ENCODE peak calls at places on chromosomes 11 and 22, in seven cellular contexts. W is GM10248, V is astrocyte of the spinal cord, E is GM23338, M is A673, U is H1, H is cardiac muscle cell. Q is an unnamed sample.

GRCh38 chr11:95193541-95193940 is 37.5 kb downstream of the SESN3 start:
- DNase-seq in W (no peak), V (no peak), E (no peak), M (no peak), U (no peak), H (no peak), Q (no peak)

GRCh38 chr11:124535552-124536232 is 7.8 kb downstream of the OR8B12 start:
- DNase-seq in W (no peak), V (no peak), E (no peak), M (peak), U (no peak), H (peak), Q (peak)

GRCh38 chr11:9691865-9692264 is 28.0 kb downstream of the SWAP70 start:
- DNase-seq in W (no peak), V (peak), E (no peak), M (no peak), U (no peak), H (no peak), Q (peak)

GRCh38 chr11:27848423-27848822 is 148.2 kb upstream of the BDNF start:
- DNase-seq in W (no peak), V (no peak), E (no peak), M (no peak), U (no peak), H (no peak), Q (no peak)

GRCh38 chr11:57546869-57547518 is 9.6 kb downstream of the SMTNL1 start:
- DNase-seq in W (peak), V (peak), E (peak), M (peak), U (no peak), H (peak), Q (peak)

GRCh38 chr11:1875093-1875785 is 16.5 kb downstream of the PRR33 start:
- DNase-seq in W (no peak), V (no peak), E (no peak), M (no peak), U (no peak), H (no peak), Q (no peak)

GRCh38 chr11:125871391-125872137 is 15.9 kb upstream of the HYLS1 start:
- DNase-seq in W (no peak), V (peak), E (peak), M (peak), U (peak), H (peak), Q (peak)

GRCh38 chr11:59197990-59198389 is 14.7 kb downstream of the MPEG1 start:
- DNase-seq in W (no peak), V (peak), E (no peak), M (peak), U (no peak), H (peak), Q (peak)

GRCh38 chr11:75474878-75475766 is 42.1 kb upstream of the KLHL35 start:
- DNase-seq in W (peak), V (peak), E (peak), M (peak), U (peak), H (peak), Q (peak)

GRCh38 chr11:133966924-133967598 is 10.3 kb upstream of the IGSF9B start:
- DNase-seq in W (peak), V (no peak), E (peak), M (peak), U (peak), H (peak), Q (no peak)

GRCh38 chr22:35835998-35836691 is 118.5 kb downstream of the APOL5 start:
- DNase-seq in W (no peak), V (peak), E (peak), M (peak), U (no peak), H (peak), Q (peak)

GRCh38 chr11:12187399-12187798 is 77.0 kb downstream of the MICAL2 start:
- DNase-seq in W (no peak), V (peak), E (no peak), M (no peak), U (no peak), H (peak), Q (peak)

GRCh38 chr11:110121204-110121603 is 28.0 kb downstream of the ZC3H12C start:
- DNase-seq in W (no peak), V (peak), E (no peak), M (peak), U (no peak), H (peak), Q (peak)

GRCh38 chr11:132876301-132877071 is 655.8 kb downstream of the OPCML start:
- DNase-seq in W (no peak), V (no peak), E (no peak), M (no peak), U (no peak), H (no peak), Q (no peak)
- TF ChIP-seq CTCF in W (no peak), V (no peak), E (no peak), M (no peak), U (no peak), H (no peak), Q (no peak)

DNA sequence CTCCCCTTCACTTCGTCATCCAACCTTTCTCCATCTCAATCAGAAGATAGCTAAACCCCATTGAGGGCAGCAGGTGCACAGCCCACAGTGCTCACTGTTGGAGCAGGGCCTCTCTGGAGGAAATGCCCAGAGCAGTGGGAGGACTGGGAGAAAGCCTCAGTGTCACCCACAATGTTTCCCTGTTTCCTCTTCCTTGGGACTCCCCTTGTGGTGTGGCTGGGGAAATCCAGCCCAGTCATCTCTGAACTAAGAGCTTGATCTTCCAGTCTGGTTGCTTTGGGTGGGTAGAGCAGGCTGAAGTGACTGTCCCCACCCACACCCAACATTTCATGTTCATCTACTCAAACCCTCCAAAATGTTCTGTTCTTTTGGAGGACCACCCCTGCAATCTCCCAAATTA is 29.8 kb upstream of the EED start:
- DNase-seq in W (peak), V (no peak), E (no peak), M (no peak), U (no peak), H (no peak), Q (peak)
- TF ChIP-seq CTCF in W (no peak), V (peak), E (no peak), M (no peak), U (peak), H (no peak), Q (peak)

DNA sequence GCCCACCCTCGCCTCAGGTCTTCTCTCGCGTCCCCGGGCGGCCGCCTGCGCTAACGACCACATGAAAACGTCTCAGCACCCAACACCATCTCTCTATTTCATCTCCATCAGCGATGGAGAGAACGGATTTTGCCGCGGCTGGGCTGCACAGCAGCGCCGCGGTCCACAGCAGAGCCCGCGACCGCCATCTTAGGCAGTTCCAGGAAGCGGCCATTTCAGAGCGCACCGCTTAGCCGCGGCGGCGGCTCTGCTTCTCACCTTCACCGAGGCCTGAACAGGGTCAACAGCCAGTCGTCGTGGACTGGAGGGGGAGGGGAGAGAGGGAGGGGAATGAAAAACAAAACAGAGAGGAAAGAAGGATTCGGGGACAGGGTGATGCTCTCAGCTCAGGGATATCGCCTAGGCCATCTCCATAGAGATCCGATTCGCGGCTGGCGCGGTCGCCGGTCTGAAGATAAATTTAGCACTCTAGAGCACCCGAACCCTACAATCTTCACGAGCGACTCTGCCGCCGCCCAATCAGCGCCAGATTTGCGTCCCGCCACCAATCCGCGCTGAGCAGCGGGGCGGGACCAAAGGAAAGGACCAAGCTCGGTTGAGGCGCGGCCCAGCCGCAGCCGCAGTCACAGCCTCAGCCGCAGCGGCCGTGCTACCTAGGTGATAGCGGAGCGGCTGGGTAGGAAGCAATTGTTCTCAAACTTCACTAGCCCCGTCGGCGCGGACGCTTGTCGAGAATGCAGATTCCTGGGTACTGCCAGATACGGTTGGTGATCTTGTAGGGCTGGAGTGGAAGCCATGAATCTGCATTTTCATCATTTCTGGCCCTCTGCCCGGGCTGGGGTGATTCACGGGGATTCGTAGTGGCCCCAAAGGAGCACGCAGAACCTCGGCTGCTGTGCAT is at the start of gene ZBED5:
- DNase-seq in W (peak), V (peak), E (peak), M (peak), U (peak), H (peak), Q (peak)
- TF ChIP-seq CTCF in W (peak), V (no peak), E (no peak), M (no peak), U (no peak), H (peak), Q (no peak)

GRCh38 chr22:19929586-19930302 is 11.8 kb upstream of the COMT start:
- DNase-seq in W (no peak), V (no peak), E (no peak), M (no peak), U (no peak), H (no peak), Q (no peak)

GRCh38 chr22:19930537-19931486 is 10.8 kb upstream of the COMT start:
- DNase-seq in W (no peak), V (no peak), E (no peak), M (no peak), U (no peak), H (no peak), Q (no peak)

GRCh38 chr22:19931514-19931913 is 10.1 kb upstream of the COMT start:
- DNase-seq in W (no peak), V (no peak), E (no peak), M (no peak), U (no peak), H (no peak), Q (no peak)

GRCh38 chr22:19933328-19934241 is 8.0 kb upstream of the COMT start:
- DNase-seq in W (peak), V (no peak), E (no peak), M (no peak), U (no peak), H (no peak), Q (no peak)

DNA sequence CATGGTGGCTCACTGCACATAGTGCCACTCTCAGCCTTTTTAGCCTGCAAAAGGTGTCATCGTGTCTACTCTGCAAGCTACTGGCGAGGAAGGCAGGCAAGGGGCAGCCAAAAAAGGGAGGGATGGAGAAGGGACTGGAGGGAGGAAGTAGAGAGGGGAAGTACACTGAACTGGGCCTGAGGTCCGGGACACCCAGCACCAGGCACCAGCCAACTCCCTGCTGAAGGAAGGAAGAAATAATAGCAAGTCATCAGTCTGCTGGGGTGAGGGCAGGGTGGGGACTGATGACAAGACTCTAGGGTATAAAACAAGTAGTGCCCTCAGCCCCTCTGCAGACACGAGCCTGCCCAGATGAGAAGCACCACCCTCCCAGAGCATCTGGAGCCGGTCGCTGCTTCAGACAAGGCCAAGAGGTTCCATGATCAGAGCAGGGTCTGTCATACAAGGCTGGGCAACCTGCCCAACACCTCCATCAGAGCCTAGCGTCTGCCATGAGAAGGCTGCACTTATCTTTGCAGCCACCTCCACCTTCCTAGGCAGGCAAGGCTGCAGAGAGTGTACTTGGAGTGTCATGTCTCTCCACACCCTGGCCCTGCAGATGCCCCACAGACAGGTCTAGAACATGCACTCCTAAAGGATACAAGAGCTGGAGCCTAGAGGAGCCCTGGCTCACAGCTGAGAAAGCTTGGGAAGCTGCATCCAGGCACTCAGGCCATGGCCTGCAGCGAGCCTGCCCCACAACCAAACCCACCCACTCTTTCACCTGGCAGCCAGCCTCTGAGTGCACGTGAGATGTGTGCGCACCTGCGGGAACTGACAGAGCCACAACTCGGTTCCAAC is 9.0 kb upstream of the COMT start:
- DNase-seq in W (no peak), V (no peak), E (no peak), M (no peak), U (no peak), H (no peak), Q (no peak)
- TF ChIP-seq CTCF in W (no peak), V (no peak), E (no peak), M (no peak), U (no peak), H (no peak), Q (no peak)

GRCh38 chr11:120945042-120945441 is 78.9 kb upstream of the TBCEL start:
- DNase-seq in W (no peak), V (no peak), E (peak), M (no peak), U (no peak), H (no peak), Q (no peak)
- TF ChIP-seq CTCF in W (peak), V (peak), E (peak), M (peak), U (peak), H (no peak), Q (peak)

DNA sequence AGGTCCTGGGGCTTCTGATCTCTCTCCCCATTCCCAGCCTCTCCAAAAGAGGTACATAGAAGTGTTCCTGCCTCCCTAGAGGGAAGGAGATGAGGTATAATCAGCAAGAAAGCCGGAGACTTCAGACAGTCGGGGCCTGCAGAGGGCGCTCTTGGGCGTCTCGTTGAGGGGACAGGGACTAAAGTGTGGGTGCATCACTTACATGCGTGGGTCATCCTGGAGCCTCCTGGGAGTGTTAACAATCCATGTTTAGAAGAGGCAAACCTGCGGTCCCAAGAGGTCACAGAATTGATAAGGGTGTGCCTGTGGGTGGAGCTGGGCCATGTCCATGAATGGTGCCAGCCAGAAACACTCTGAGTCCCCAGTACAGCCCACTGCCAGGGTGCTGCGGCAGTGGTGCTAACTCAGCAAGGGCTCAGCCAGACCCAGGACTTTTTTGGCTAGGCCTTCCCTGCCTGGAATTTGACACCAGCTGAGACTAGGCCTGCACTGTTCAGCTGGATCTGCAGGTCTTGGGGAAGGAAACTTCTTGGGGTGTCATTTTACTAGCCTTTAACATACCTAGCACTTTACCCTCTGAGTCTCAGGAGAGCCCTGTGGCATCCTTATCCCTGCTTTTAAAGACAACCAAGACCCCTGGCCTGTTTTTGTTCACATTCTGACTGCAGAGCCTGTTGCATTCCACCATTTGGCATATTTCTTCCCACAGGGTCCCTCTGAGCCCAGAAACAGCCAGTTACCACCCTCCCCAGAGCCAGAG is 5.5 kb downstream of the YDJC start:
- DNase-seq in W (no peak), V (no peak), E (peak), M (peak), U (peak), H (peak), Q (peak)
- TF ChIP-seq CTCF in W (peak), V (peak), E (peak), M (peak), U (peak), H (peak), Q (peak)

GRCh38 chr11:62217191-62217748 is 8.8 kb downstream of the SCGB2A1 start:
- DNase-seq in W (no peak), V (peak), E (peak), M (peak), U (no peak), H (peak), Q (peak)
- TF ChIP-seq CTCF in W (peak), V (peak), E (peak), M (peak), U (peak), H (peak), Q (peak)

Q was measured in cardiac fibroblast.